ENCODE peak calls at places on chromosomes 6 and 20, in four cellular contexts. I is HCT116, J is H1, V is SK-N-SH. Q is an unnamed sample.

GRCh38 chr6:15929685-15930084 is 199.2 kb upstream of the MYLIP start:
- DNase-seq in I (no peak), J (no peak), V (no peak), Q (no peak)

GRCh38 chr6:143333081-143333480 is 117.4 kb downstream of the ADAT2 start:
- DNase-seq in I (no peak), J (no peak), V (no peak), Q (no peak)

GRCh38 chr20:22346716-22347115 is 237.7 kb downstream of the FOXA2 start:
- DNase-seq in I (no peak), J (no peak), V (no peak), Q (no peak)

GRCh38 chr6:43740321-43740960 is 29.6 kb upstream of the VEGFA start:
- DNase-seq in I (no peak), J (peak), V (peak), Q (no peak)

GRCh38 chr20:1757072-1757471 is 99.5 kb upstream of the SIRPG start:
- DNase-seq in I (no peak), J (no peak), V (no peak), Q (peak)

GRCh38 chr6:168939041-168939440 is 314.6 kb downstream of the THBS2 start:
- DNase-seq in I (no peak), J (no peak), V (no peak), Q (no peak)

GRCh38 chr6:25232478-25232877 is 46.7 kb upstream of the CARMIL1 start:
- DNase-seq in I (no peak), J (no peak), V (peak), Q (no peak)

GRCh38 chr6:131288214-131288613 is 152.9 kb downstream of the AKAP7 start:
- DNase-seq in I (no peak), J (no peak), V (no peak), Q (no peak)

GRCh38 chr6:10397756-10398438 is 17.0 kb downstream of the TFAP2A start:
- DNase-seq in I (no peak), J (no peak), V (no peak), Q (no peak)

GRCh38 chr20:5621305-5621704 is 128.9 kb upstream of the SHLD1 start:
- DNase-seq in I (no peak), J (no peak), V (peak), Q (peak)

GRCh38 chr20:12748359-12748994 is 260.3 kb upstream of the SPTLC3 start:
- DNase-seq in I (no peak), J (no peak), V (no peak), Q (no peak)

GRCh38 chr6:506508-506907 is 115.0 kb downstream of the IRF4 start:
- DNase-seq in I (no peak), J (no peak), V (no peak), Q (no peak)

DNA sequence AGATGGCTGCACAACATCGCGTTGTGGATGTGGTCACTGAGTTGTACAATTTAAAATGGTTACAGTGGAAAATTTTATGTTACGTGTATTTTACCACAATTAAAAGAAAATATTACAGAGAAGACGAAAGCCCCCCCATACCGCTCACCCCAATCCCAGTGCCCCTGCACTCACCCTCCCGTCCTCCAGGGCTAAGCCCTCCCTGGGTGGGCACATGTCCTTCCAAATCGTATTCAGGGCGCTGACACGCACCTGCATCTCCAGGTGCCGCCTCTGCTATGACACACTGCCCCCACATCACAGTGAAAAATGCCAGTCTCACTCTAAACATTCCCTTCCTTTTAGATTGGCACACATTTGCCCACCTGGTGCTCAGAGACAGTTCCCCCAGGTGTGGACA is 49.4 kb downstream of the PSMG4 start:
- DNase-seq in I (no peak), J (no peak), V (no peak), Q (no peak)
- TF ChIP-seq JUND in I (no peak), J (no peak), V (no peak), Q (no peak)

DNA sequence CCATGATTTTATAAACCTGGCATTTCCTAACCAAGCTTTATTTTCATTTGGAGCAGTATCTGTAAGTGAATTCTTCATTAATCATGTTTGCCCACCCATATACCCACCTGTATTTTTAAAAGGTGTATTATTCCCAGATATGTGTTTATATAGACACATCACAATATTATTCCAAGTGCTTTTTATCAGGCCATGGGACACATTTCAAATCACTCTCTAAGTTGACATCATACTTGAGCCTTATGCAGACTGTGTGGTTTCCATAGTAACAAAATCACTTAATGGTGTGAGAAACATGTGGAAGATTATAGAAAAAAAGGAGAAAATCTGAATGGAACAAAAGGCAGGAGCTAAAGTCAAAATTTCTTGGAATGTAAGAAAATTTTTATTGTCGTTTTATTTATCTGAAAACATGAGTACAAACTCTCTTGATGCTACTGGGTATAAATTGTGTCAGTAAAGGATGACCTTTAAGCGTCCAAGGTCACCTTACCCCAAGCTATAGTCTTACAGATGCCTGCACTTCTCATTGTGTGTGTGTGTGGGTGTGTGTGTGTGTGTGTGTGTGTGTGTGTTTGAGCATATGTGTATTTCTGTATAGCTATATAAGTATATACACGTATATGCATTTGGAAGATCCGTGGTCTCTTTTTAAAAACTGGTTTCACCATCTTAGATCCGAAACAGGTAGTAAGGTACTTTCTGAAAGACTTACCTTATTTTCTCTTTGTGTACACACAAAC is 79.8 kb upstream of the CCN6 start:
- DNase-seq in I (no peak), J (no peak), V (no peak), Q (no peak)
- TF ChIP-seq JUND in I (no peak), J (no peak), V (no peak), Q (no peak)

GRCh38 chr6:111551521-111552231 is 54.0 kb downstream of the TRAF3IP2 start:
- DNase-seq in I (no peak), J (no peak), V (no peak), Q (peak)
- TF ChIP-seq JUND in I (no peak), J (no peak), V (peak), Q (no peak)

DNA sequence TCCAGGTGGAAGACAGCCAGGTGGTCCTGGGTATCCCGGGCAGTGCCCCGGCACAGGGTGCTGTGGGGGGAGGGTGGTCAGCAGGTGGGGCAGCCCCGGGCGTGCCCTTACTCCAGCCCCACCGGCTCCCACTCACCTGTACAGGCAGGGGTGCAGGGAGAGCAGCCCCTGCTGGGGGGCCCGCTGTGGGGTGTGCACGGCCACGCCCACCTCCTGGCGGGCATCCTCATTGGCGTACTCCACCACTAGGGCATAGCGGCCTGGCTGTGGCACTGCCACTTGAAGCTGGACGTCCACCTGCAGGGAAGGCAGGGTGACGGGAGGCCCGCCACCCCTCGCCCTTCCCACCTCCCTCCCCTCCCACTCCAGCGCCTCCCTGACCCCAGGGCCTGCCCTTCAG is 29.6 kb downstream of the ADRM1 start:
- DNase-seq in I (no peak), J (no peak), V (no peak), Q (no peak)
- TF ChIP-seq JUND in I (no peak), J (no peak), V (no peak), Q (no peak)

GRCh38 chr6:41721396-41721795 is 14.0 kb downstream of the TFEB start:
- DNase-seq in I (no peak), J (no peak), V (no peak), Q (no peak)
- TF ChIP-seq JUND in I (no peak), J (no peak), V (no peak), Q (no peak)